ENCODE peak calls at places on chromosome 12, in six cellular contexts. W is hepatocyte; S is cardiac muscle cell; J is right atrium auricular region; Q is CD8-positive, alpha-beta memory T cell; L is left lung. K is an unnamed sample.
A peak's percentile ranks its signal among the peaks of the same experiment; 100 is the strongest.

GRCh38 chr12:131353826-131354225 is 357.1 kb upstream of the SFSWAP start:
- DNase-seq in J (no peak), W (no peak), L (no peak), Q (no peak), S (no peak), K (no peak)

GRCh38 chr12:118377005-118377890 is 893 bp downstream of the SUDS3 start:
- DNase-seq in J (no peak), L (no peak), Q (no peak), S (no peak), W (peak; percentile 10), K (no peak)

GRCh38 chr12:123867141-123867540 is 105.0 kb downstream of the DNAH10 start:
- DNase-seq in Q (no peak), L (no peak), J (no peak), W (no peak), S (no peak), K (no peak)

GRCh38 chr12:132766380-132767085 is 4.9 kb upstream of the ANKLE2 start:
- DNase-seq in S (peak; percentile 68), W (no peak), L (peak; percentile 64), Q (no peak), J (peak; percentile 86), K (no peak)

GRCh38 chr12:14577344-14577743 is 9.7 kb upstream of the PLBD1 start:
- DNase-seq in L (no peak), S (peak; percentile 23), W (no peak), Q (peak; percentile 69), J (no peak), K (no peak)

GRCh38 chr12:3168223-3168770 is 91.1 kb downstream of the TSPAN9 start:
- DNase-seq in S (no peak), Q (no peak), L (no peak), J (no peak), W (no peak), K (no peak)

GRCh38 chr12:18224745-18225144 is 36.6 kb upstream of the PIK3C2G start:
- DNase-seq in W (peak; percentile 48), Q (no peak), L (no peak), S (peak; percentile 68), J (no peak), K (no peak)

GRCh38 chr12:13061377-13061776 is 17.2 kb downstream of the FAM234B start:
- DNase-seq in Q (no peak), W (no peak), S (no peak), L (no peak), J (no peak), K (no peak)

GRCh38 chr12:74889563-74890236 is 319.9 kb downstream of the KCNC2 start:
- DNase-seq in J (no peak), Q (no peak), S (peak; percentile 3), W (peak; percentile 18), L (no peak), K (no peak)

GRCh38 chr12:41635731-41636130 is 447.6 kb downstream of the PDZRN4 start:
- DNase-seq in S (no peak), W (no peak), L (no peak), J (no peak), Q (no peak), K (no peak)

GRCh38 chr12:86484473-86484872 is 228.3 kb upstream of the MGAT4C start:
- DNase-seq in L (peak; percentile 11), W (no peak), S (no peak), J (no peak), Q (no peak), K (no peak)

GRCh38 chr12:88993655-88994054 is 358.6 kb downstream of the DUSP6 start:
- DNase-seq in W (peak; percentile 53), Q (no peak), J (no peak), L (no peak), S (peak; percentile 80), K (no peak)

GRCh38 chr12:69151254-69151751 is 88.1 kb upstream of the CPSF6 start:
- DNase-seq in S (no peak), L (no peak), Q (no peak), W (peak; percentile 53), J (no peak), K (no peak)

GRCh38 chr12:15151141-15152091 is 69.8 kb downstream of the RERG start:
- DNase-seq in J (no peak), S (peak; percentile 54), W (peak; percentile 55), Q (no peak), L (no peak), K (no peak)

GRCh38 chr12:5305425-5305824 is 126.5 kb upstream of the NTF3 start:
- DNase-seq in Q (no peak), W (no peak), J (no peak), L (no peak), S (no peak), K (no peak)
- H3K27me3 ChIP-seq in Q (no peaks in the 10 kb centered on the region), W (no peaks in the 10 kb centered on the region), J (no peaks in the 10 kb centered on the region), L (no peaks in the 10 kb centered on the region), S (no peaks in the 10 kb centered on the region), K (no peaks in the 10 kb centered on the region)

DNA sequence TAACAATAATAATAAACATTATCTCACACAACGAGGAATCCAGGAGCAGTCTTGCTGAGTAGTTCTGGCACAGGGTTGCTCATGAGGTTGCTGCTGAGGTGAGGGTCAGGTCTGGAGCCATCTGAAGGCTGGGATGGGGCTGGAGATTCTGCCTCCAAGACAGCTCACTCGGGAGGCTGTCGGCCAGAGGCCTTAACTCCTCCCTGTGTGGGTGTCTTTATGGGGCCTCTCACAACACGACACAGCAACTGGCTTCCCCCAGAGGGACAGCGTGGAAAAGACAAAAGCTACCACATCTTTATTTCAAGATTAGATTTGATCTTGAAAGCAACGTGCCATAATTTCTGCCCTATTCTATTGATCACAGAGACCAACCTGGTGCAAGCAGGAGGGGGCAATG is 7.2 kb upstream of the CD4 start:
- DNase-seq in W (no peak), J (no peak), S (no peak), L (no peak), Q (no peak), K (no peak)
- H3K27me3 ChIP-seq in W (no peaks in the 10 kb centered on the region), J (no peaks in the 10 kb centered on the region), S (no peaks in the 10 kb centered on the region), L (peaks cover 7% of the 10 kb centered on the region), Q (no peaks in the 10 kb centered on the region), K (no peaks in the 10 kb centered on the region)

GRCh38 chr12:93571360-93571853 is 1.1 kb upstream of the SOCS2 start:
- DNase-seq in L (peak; percentile 90), S (peak; percentile 57), J (peak; percentile 75), W (peak; percentile 78), Q (peak; percentile 63), K (peak; percentile 68)
- H3K27me3 ChIP-seq in L (peaks cover 83% of the 10 kb centered on the region), S (no peaks in the 10 kb centered on the region), J (no peaks in the 10 kb centered on the region), W (peaks cover 14% of the 10 kb centered on the region), Q (no peaks in the 10 kb centered on the region), K (no peaks in the 10 kb centered on the region)

DNA sequence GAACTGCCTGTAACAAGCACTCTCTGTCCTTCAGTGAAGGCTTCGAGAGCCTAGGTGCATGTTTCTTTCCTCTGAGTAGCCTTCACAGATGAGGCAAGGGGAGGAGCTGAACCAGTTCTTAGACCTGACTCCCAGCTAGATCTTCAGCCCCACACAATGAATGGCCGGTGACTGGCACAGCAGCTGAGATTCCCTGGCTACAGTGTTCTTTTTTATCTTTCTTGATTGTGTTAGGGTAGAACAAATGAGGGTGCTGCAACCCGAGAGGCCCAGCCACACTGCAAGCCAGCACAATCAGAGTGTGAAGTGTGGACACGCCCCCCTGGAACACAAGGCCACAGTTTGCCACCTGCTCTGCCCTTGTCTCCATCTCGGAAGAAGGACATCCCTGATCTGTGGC is 19.1 kb upstream of the COL2A1 start:
- DNase-seq in S (no peak), J (no peak), W (peak; percentile 33), L (no peak), Q (no peak), K (no peak)
- H3K27me3 ChIP-seq in S (peaks cover 18% of the 10 kb centered on the region), J (no peaks in the 10 kb centered on the region), W (no peaks in the 10 kb centered on the region), L (peaks cover 10% of the 10 kb centered on the region), Q (no peaks in the 10 kb centered on the region), K (no peaks in the 10 kb centered on the region)

DNA sequence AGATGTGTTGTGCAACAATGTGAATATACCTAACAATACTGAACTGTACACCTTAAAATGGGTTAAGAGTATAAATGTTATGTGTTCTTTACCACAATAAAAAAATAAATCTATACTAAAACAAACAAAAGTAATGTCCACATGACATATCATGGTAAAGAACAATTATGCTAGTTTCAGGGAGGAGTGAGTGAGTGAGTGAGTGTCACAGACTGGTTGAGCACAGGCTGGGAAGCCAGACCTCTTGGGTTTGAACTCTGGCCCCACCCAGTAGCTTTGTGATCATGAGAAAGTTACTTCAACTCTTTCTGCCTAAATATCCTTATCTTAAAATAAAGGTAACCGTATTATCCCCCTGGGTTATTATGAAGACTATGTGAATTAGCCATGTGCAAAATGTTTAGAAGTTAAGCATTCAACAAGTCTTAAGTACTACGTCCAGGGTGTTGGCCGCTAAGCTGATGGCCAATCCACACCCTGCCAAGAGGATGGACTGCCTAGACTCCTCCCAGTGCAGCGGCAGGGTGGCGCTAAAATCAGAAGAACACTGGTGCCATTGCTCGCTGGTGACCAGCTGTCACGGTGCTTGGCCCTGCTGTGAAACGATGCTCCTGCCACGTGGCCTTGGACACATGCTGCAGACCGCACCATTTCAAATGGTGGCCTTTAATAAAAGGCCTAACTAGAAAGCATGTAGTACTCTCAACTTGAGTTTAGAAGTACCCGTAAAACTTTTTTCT is 7.3 kb downstream of the SLC2A13 start:
- DNase-seq in S (no peak), W (no peak), J (no peak), Q (no peak), L (peak; percentile 53), K (no peak)
- H3K27me3 ChIP-seq in S (no peaks in the 10 kb centered on the region), W (no peaks in the 10 kb centered on the region), J (no peaks in the 10 kb centered on the region), Q (no peaks in the 10 kb centered on the region), L (no peaks in the 10 kb centered on the region), K (no peaks in the 10 kb centered on the region)

GRCh38 chr12:19624000-19624399 is 184.7 kb downstream of the AEBP2 start:
- DNase-seq in S (no peak), J (no peak), L (no peak), Q (peak; percentile 36), W (no peak), K (no peak)
- H3K27me3 ChIP-seq in S (no peaks in the 10 kb centered on the region), J (no peaks in the 10 kb centered on the region), L (no peaks in the 10 kb centered on the region), Q (no peaks in the 10 kb centered on the region), W (no peaks in the 10 kb centered on the region), K (no peaks in the 10 kb centered on the region)